ENCODE peak calls at places on chromosomes 12 and 14, in six cellular contexts. Y is neural progenitor cell, R is IMR-90, A is HCT116, E is K562, I is fibroblast of lung. L is an unnamed sample.

GRCh38 chr14:91352101-91352500 is 65.5 kb downstream of the CCDC88C start:
- DNase-seq in E (no peak), I (peak), R (no peak), A (no peak), Y (peak), L (no peak)

GRCh38 chr14:89386214-89386886 is 30.7 kb downstream of the FOXN3 start:
- DNase-seq in R (peak), I (peak), Y (no peak), E (no peak), A (no peak), L (no peak)

GRCh38 chr12:30626847-30627246 is 68.8 kb downstream of the IPO8 start:
- DNase-seq in I (no peak), A (no peak), R (no peak), Y (no peak), E (no peak), L (no peak)

GRCh38 chr14:61337893-61338292 is 16.5 kb downstream of the PRKCH start:
- DNase-seq in E (no peak), R (no peak), I (no peak), A (no peak), Y (no peak), L (no peak)

GRCh38 chr12:48856379-48856778 is 4.4 kb upstream of the DDX23 start:
- DNase-seq in R (no peak), Y (no peak), A (no peak), I (no peak), E (no peak), L (no peak)

GRCh38 chr12:29738416-29738815 is 45.3 kb downstream of the TMTC1 start:
- DNase-seq in R (no peak), A (no peak), E (no peak), I (no peak), Y (no peak), L (no peak)

GRCh38 chr12:116336542-116337065 is 59.1 kb upstream of the MED13L start:
- DNase-seq in I (peak), E (peak), A (no peak), Y (no peak), R (peak), L (no peak)

GRCh38 chr12:89245090-89245489 is 107.2 kb downstream of the DUSP6 start:
- DNase-seq in A (no peak), Y (peak), R (peak), E (no peak), I (peak), L (no peak)

GRCh38 chr12:18148961-18149360 is 59.0 kb upstream of the RERGL start:
- DNase-seq in R (no peak), I (peak), A (no peak), Y (no peak), E (no peak), L (no peak)

GRCh38 chr12:68497702-68498101 is 113.0 kb upstream of the RAP1B start:
- DNase-seq in R (peak), I (peak), A (peak), E (no peak), Y (no peak), L (peak)

GRCh38 chr14:63713765-63714164 is 14.1 kb downstream of the SGPP1 start:
- DNase-seq in Y (no peak), R (peak), A (peak), E (no peak), I (peak), L (peak)

GRCh38 chr12:20314325-20314724 is 54.0 kb upstream of the PDE3A start:
- DNase-seq in R (peak), I (peak), A (no peak), E (no peak), Y (no peak), L (no peak)

GRCh38 chr12:50217202-50217601 is 50.0 kb upstream of the CERS5 start:
- DNase-seq in A (no peak), Y (no peak), I (no peak), E (no peak), R (no peak), L (no peak)

GRCh38 chr12:56366948-56367347 is 4.3 kb upstream of the APOF start:
- DNase-seq in E (no peak), I (no peak), R (no peak), A (no peak), Y (no peak), L (no peak)

GRCh38 chr14:77921820-77922219 is 121.9 kb downstream of the ADCK1 start:
- DNase-seq in I (no peak), A (no peak), Y (no peak), R (no peak), E (no peak), L (no peak)

GRCh38 chr14:71722885-71723284 is 209.3 kb upstream of the RGS6 start:
- DNase-seq in Y (no peak), I (no peak), A (no peak), E (no peak), R (no peak), L (no peak)

GRCh38 chr12:13126494-13126893 is 23.0 kb upstream of the GSG1 start:
- DNase-seq in I (no peak), R (no peak), Y (no peak), A (no peak), E (no peak), L (peak)

GRCh38 chr14:90487031-90487430 is 90.2 kb downstream of the CALM1 start:
- DNase-seq in R (no peak), E (no peak), A (no peak), Y (no peak), I (peak), L (no peak)

GRCh38 chr14:35879654-35880249 is 53.6 kb downstream of the BRMS1L start:
- DNase-seq in I (no peak), Y (peak), R (peak), E (no peak), A (peak), L (no peak)

GRCh38 chr14:44505588-44505987 is 1.5 kb downstream of the FSCB start:
- DNase-seq in R (no peak), A (no peak), E (no peak), Y (no peak), I (no peak), L (no peak)

GRCh38 chr14:76777721-76778120 is 16.5 kb downstream of the VASH1 start:
- DNase-seq in R (no peak), I (no peak), Y (no peak), A (no peak), E (no peak), L (no peak)

GRCh38 chr12:587551-588322 is 75.5 kb downstream of the NINJ2 start:
- DNase-seq in A (no peak), Y (no peak), E (peak), R (no peak), I (no peak), L (no peak)

GRCh38 chr12:88578821-88579518 is 1.3 kb downstream of the KITLG start:
- DNase-seq in A (no peak), E (no peak), R (no peak), Y (peak), I (no peak), L (peak)

GRCh38 chr14:56342419-56342901 is 224.2 kb downstream of the PELI2 start:
- DNase-seq in Y (no peak), I (peak), A (no peak), E (no peak), R (peak), L (no peak)

GRCh38 chr12:48999371-49000131 is at the start of gene DDN:
- DNase-seq in E (peak), Y (peak), I (peak), A (peak), R (peak), L (no peak)

GRCh38 chr12:72365151-72365550 is 93.0 kb downstream of the TRHDE start:
- DNase-seq in R (peak), I (peak), A (no peak), Y (no peak), E (no peak), L (peak)

GRCh38 chr14:48890333-48890732 is 695.8 kb downstream of the RPS29 start:
- DNase-seq in A (no peak), R (peak), Y (no peak), I (no peak), E (no peak), L (no peak)

GRCh38 chr12:16118586-16118985 is 158.9 kb downstream of the SLC15A5 start:
- DNase-seq in R (no peak), E (no peak), A (no peak), Y (peak), I (peak), L (no peak)

GRCh38 chr14:36194645-36195044 is 18.1 kb upstream of the PTCSC3 start:
- DNase-seq in Y (no peak), R (no peak), A (no peak), I (no peak), E (no peak), L (no peak)

GRCh38 chr12:66156654-66157053 is 13.1 kb downstream of the TMBIM4 start:
- DNase-seq in I (peak), R (peak), Y (no peak), A (no peak), E (no peak), L (no peak)

GRCh38 chr12:71551529-71551928 is 111.9 kb downstream of the LGR5 start:
- DNase-seq in R (peak), E (no peak), I (peak), A (peak), Y (peak), L (no peak)

GRCh38 chr14:46861753-46862152 is 210.2 kb upstream of the RPL10L start:
- DNase-seq in R (no peak), Y (no peak), E (no peak), A (no peak), I (no peak), L (no peak)

GRCh38 chr14:90676859-90677258 is 139.4 kb downstream of the TTC7B start:
- DNase-seq in R (peak), A (no peak), Y (no peak), E (no peak), I (peak), L (no peak)

GRCh38 chr12:80230068-80230467 is 130.7 kb downstream of the OTOGL start:
- DNase-seq in R (no peak), Y (peak), A (peak), I (peak), E (no peak), L (no peak)

GRCh38 chr12:65754744-65755595 is 69.3 kb upstream of the HMGA2 start:
- DNase-seq in R (no peak), E (no peak), I (no peak), A (no peak), Y (no peak), L (no peak)

GRCh38 chr12:87428701-87429277 is 600.4 kb downstream of the C12orf50 start:
- DNase-seq in A (no peak), Y (no peak), R (peak), E (no peak), I (peak), L (peak)

GRCh38 chr12:68530965-68531364 is 79.7 kb upstream of the RAP1B start:
- DNase-seq in E (no peak), Y (no peak), I (peak), A (no peak), R (peak), L (no peak)

GRCh38 chr12:60693019-60693626 is 1097.3 kb downstream of the SLC16A7 start:
- DNase-seq in R (peak), I (no peak), Y (no peak), A (no peak), E (no peak), L (peak)

GRCh38 chr12:60684988-60685655 is 1089.3 kb downstream of the SLC16A7 start:
- DNase-seq in I (no peak), R (no peak), Y (no peak), E (no peak), A (no peak), L (no peak)

GRCh38 chr12:60689137-60689536 is 1093.3 kb downstream of the SLC16A7 start:
- DNase-seq in R (no peak), Y (no peak), I (no peak), A (peak), E (no peak), L (peak)
- TF ChIP-seq CTCF in R (no peak), Y (peak), I (no peak), A (no peak), E (no peak), L (peak)

DNA sequence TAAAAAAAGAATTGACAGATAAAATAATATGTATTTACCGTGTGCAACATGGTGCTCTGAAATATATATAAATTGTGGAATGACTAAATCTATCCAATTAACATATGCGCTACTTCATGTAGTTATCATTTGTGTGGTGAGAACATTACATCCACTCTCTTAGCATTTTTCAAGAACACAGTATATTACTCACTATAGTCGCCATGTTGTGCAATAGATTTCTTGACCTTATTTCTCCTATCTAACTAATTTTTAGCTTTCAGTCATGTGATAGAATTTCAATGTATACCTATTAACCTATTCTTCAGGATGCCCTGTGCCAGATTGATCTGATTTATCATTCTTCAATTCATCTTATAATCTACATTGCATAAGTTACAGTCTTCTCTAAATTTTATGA is 178.6 kb downstream of the BCAT1 start:
- DNase-seq in R (peak), A (no peak), I (no peak), Y (no peak), E (no peak), L (no peak)
- H2AFZ ChIP-seq in R (no peak), A (no peak), I (no peak), Y (no peak), E (no peak), L (no peak)

GRCh38 chr14:105337966-105338365 is 23.4 kb downstream of the PACS2 start:
- DNase-seq in Y (no peak), E (no peak), I (no peak), A (no peak), R (no peak), L (no peak)
- H3K27ac ChIP-seq in Y (no peak), E (no peak), I (no peak), A (no peak), R (no peak), L (no peak)

DNA sequence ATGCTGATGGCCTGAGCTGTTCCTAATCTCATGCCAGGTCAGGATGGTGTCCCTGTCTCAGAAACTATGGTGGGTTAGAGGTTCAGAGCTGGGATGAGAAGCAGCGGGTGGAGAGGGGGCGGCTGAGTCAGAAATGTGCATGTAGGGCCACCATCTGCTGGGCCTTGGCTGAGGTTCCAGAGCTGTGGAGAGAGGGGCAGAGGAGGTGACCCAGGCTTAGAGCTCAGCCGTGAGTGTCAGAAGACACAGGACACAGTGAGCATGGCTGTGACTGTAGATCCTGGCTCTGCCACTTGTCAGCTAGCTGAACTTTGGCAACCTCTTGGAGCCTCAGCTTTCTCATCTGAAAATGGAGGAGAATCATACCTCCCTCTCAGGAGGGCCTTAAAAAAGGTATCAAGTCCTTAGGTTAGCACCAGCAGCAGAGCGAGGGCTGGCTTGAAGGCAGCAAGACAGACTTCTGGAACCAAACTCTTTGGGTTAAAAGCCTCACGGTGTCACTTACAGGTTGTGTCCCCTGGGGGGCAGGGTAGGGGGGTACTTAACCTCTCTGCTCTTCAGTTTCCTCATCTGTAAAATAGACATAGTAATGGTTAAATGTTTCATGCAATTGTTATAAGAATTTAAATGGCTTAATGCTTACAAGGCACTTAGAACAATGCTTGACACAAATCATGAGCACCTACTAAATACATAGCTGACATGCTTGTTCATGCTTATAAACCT is 34.8 kb downstream of the TMEM229B start:
- DNase-seq in Y (no peak), A (no peak), R (no peak), E (peak), I (no peak), L (no peak)
- TF ChIP-seq CTCF in Y (no peak), A (no peak), R (no peak), E (no peak), I (no peak), L (no peak)

GRCh38 chr12:23354800-23355199 is 594.7 kb downstream of the SOX5 start:
- DNase-seq in A (no peak), I (no peak), E (no peak), R (no peak), Y (no peak), L (no peak)
- H2AFZ ChIP-seq in A (no peak), I (no peak), E (no peak), R (no peak), Y (no peak), L (no peak)

GRCh38 chr14:68231832-68232642 is 412.5 kb downstream of the RAD51B start:
- DNase-seq in I (peak), E (no peak), R (peak), Y (no peak), A (no peak), L (peak)

GRCh38 chr14:68230941-68231717 is 411.6 kb downstream of the RAD51B start:
- DNase-seq in Y (no peak), E (no peak), A (no peak), I (peak), R (peak), L (peak)

GRCh38 chr14:68233385-68233784 is 413.8 kb downstream of the RAD51B start:
- DNase-seq in R (no peak), E (no peak), A (no peak), Y (no peak), I (peak), L (no peak)

GRCh38 chr14:68234101-68234905 is 414.7 kb downstream of the RAD51B start:
- DNase-seq in I (no peak), A (no peak), Y (no peak), E (no peak), R (peak), L (no peak)

DNA sequence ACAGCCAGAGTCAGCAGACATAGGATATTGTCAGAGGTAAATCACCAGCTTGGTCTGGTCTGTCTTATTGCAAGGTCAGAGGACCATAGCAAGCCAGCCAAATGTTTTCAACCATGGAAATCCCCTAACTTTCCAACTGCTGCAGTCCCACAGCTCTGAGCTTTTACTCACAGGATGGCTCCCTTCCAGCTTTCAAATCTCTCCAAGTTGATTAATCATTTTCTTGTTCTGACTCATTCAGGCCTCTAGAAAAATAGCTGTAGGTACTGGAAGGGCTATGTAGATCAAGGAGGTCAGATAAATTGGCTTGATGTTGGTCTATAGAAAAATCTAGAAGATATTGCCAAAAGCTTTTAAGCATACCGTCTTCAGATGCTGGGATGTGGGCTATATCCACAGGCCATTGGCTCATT is 413.1 kb downstream of the RAD51B start:
- DNase-seq in E (no peak), R (peak), Y (no peak), A (peak), I (peak), L (peak)
- H3K27ac ChIP-seq in E (no peak), R (no peak), Y (no peak), A (peak), I (peak), L (peak)

GRCh38 chr14:68796418-68797101 is 3.7 kb upstream of the ZFP36L1 start:
- DNase-seq in I (no peak), R (no peak), E (peak), A (no peak), Y (no peak), L (no peak)
- TF ChIP-seq CTCF in I (no peak), R (no peak), E (no peak), A (no peak), Y (no peak), L (no peak)

L was measured in mammary epithelial cell.